ENCODE peak calls at places on chromosomes 5 and 9, in four cellular contexts. C is nucleus accumbens, E is head of caudate nucleus, J is T-helper 2 cell. G is an unnamed sample.

GRCh38 chr9:113650207-113651131 is 186.9 kb downstream of the RGS3 start:
- DNase-seq in C (no peak), E (no peak), J (no peak), G (no peak)

GRCh38 chr5:175472378-175472777 is 6.0 kb upstream of the SFXN1 start:
- DNase-seq in C (no peak), E (no peak), J (no peak), G (no peak)

GRCh38 chr9:116323571-116323970 is 170.0 kb downstream of the PAPPA start:
- DNase-seq in C (no peak), E (no peak), J (no peak), G (no peak)

GRCh38 chr9:107674252-107674936 is 184.8 kb upstream of the KLF4 start:
- DNase-seq in C (no peak), E (no peak), J (no peak), G (no peak)

GRCh38 chr5:14880688-14881087 is 9.1 kb upstream of the ANKH start:
- DNase-seq in C (no peak), E (no peak), J (no peak), G (no peak)

GRCh38 chr9:74952281-74953151 is at the start of gene C9orf40:
- DNase-seq in C (peak), E (peak), J (peak), G (peak)

GRCh38 chr9:12875216-12875615 is 100.4 kb downstream of the LURAP1L start:
- DNase-seq in C (no peak), E (no peak), J (no peak), G (no peak)

GRCh38 chr9:18228101-18228500 is 245.9 kb upstream of the ADAMTSL1 start:
- DNase-seq in C (no peak), E (no peak), J (no peak), G (no peak)

GRCh38 chr9:5714501-5715401 is 85.8 kb downstream of the RIC1 start:
- DNase-seq in C (no peak), E (no peak), J (no peak), G (no peak)

GRCh38 chr5:1208743-1209551 is 7.6 kb downstream of the SLC6A19 start:
- DNase-seq in C (no peak), E (no peak), J (no peak), G (no peak)

GRCh38 chr9:16613605-16614004 is 256.9 kb downstream of the BNC2 start:
- DNase-seq in C (no peak), E (no peak), J (no peak), G (no peak)

GRCh38 chr9:38018964-38019602 is 49.9 kb downstream of the SHB start:
- DNase-seq in C (peak), E (peak), J (no peak), G (no peak)

GRCh38 chr9:36101916-36102741 is 34.4 kb upstream of the GLIPR2 start:
- DNase-seq in C (no peak), E (no peak), J (no peak), G (no peak)

GRCh38 chr5:79133121-79133656 is 21.6 kb downstream of the BHMT start:
- DNase-seq in C (no peak), E (no peak), J (peak), G (no peak)

GRCh38 chr9:122346478-122347347 is 24.1 kb upstream of the PTGS1 start:
- DNase-seq in C (no peak), E (peak), J (peak), G (no peak)

GRCh38 chr9:98637381-98637780 is 71.4 kb downstream of the GABBR2 start:
- DNase-seq in C (no peak), E (no peak), J (no peak), G (no peak)

GRCh38 chr5:39628348-39628747 is 203.6 kb upstream of the DAB2 start:
- DNase-seq in C (no peak), E (no peak), J (no peak), G (no peak)

GRCh38 chr5:153571157-153571556 is 80.7 kb downstream of the GRIA1 start:
- DNase-seq in C (no peak), E (no peak), J (no peak), G (no peak)

GRCh38 chr5:149028984-149029383 is 33.9 kb downstream of the SH3TC2 start:
- DNase-seq in C (no peak), E (no peak), J (no peak), G (no peak)

GRCh38 chr9:95509851-95510529 is 6.8 kb downstream of the PTCH1 start:
- DNase-seq in C (no peak), E (no peak), J (no peak), G (no peak)

GRCh38 chr9:13513710-13514444 is 234.4 kb upstream of the MPDZ start:
- DNase-seq in C (no peak), E (no peak), J (no peak), G (no peak)

GRCh38 chr9:126380447-126380846 is 53.8 kb downstream of the MVB12B start:
- DNase-seq in C (no peak), E (no peak), J (no peak), G (no peak)

GRCh38 chr5:9239071-9239470 is 306.8 kb downstream of the SEMA5A start:
- DNase-seq in C (no peak), E (no peak), J (no peak), G (no peak)

GRCh38 chr5:127022846-127023245 is 7.5 kb downstream of the MARCHF3 start:
- DNase-seq in C (no peak), E (no peak), J (no peak), G (no peak)

GRCh38 chr5:14871573-14872069 is at the start of gene ANKH:
- DNase-seq in C (peak), E (peak), J (peak), G (peak)

GRCh38 chr5:119301947-119302346 is 53.9 kb upstream of the TNFAIP8 start:
- DNase-seq in C (no peak), E (no peak), J (no peak), G (no peak)

GRCh38 chr9:750264-750967 is 91.1 kb upstream of the DMRT1 start:
- DNase-seq in C (no peak), E (no peak), J (no peak), G (no peak)

GRCh38 chr5:22887566-22887965 is 34.4 kb upstream of the CDH12 start:
- DNase-seq in C (no peak), E (no peak), J (no peak), G (no peak)

GRCh38 chr9:121055642-121056143 is 5.6 kb upstream of the C5 start:
- DNase-seq in C (no peak), E (no peak), J (no peak), G (no peak)

GRCh38 chr5:55865831-55866230 is 14.7 kb downstream of the IL31RA start:
- DNase-seq in C (no peak), E (no peak), J (no peak), G (no peak)